ENCODE peak calls at places on chromosomes 7 and 10, in seven cellular contexts. G is activated CD8-positive, alpha-beta T cell treated with anti-CD3 and anti-CD28 coated beads for 36 hours; C is NCI-H1092; A is ACHN; F is activated T-cell treated with anti-CD3 and anti-CD28 coated beads for 1 hour; T is NCI-H1694; J is RCC 7860. D is an unnamed sample.

GRCh38 chr7:141178486-141179135 is 104.7 kb downstream of the TMEM178B start:
- DNase-seq in G (no peak), C (no peak), A (no peak), F (no peak), T (no peak), J (no peak), D (no peak)

GRCh38 chr10:129332476-129332875 is 134.6 kb upstream of the MGMT start:
- DNase-seq in G (peak; percentile 39), C (no peak), A (peak; percentile 52), F (no peak), T (no peak), J (no peak), D (peak; percentile 3)

GRCh38 chr7:134890246-134891240 is 95.8 kb upstream of the AGBL3 start:
- DNase-seq in G (no peak), C (peak; percentile 44), A (no peak), F (no peak), T (no peak), J (peak; percentile 61), D (peak; percentile 48)

GRCh38 chr10:69789164-69789576 is 12.5 kb upstream of the COL13A1 start:
- DNase-seq in G (no peak), C (no peak), A (peak; percentile 16), F (no peak), T (no peak), J (no peak), D (no peak)

GRCh38 chr7:113198226-113198625 is 79.9 kb upstream of the SMIM30 start:
- DNase-seq in G (no peak), C (no peak), A (no peak), F (no peak), T (no peak), J (no peak), D (no peak)

GRCh38 chr10:17475661-17476060 is 21.3 kb upstream of the ST8SIA6 start:
- DNase-seq in G (no peak), C (no peak), A (no peak), F (no peak), T (no peak), J (no peak), D (no peak)

GRCh38 chr10:24552346-24553016 is 171.2 kb downstream of the ARHGAP21 start:
- DNase-seq in G (peak; percentile 52), C (no peak), A (peak; percentile 25), F (no peak), T (no peak), J (no peak), D (no peak)

GRCh38 chr7:16652888-16653287 is 6.9 kb downstream of the BZW2 start:
- DNase-seq in G (no peak), C (no peak), A (no peak), F (no peak), T (no peak), J (no peak), D (no peak)

GRCh38 chr10:132885451-132886210 is 56.7 kb downstream of the CFAP46 start:
- DNase-seq in G (no peak), C (no peak), A (no peak), F (no peak), T (no peak), J (no peak), D (no peak)

GRCh38 chr10:116460219-116460618 is 32.6 kb downstream of the PNLIPRP3 start:
- DNase-seq in G (no peak), C (no peak), A (no peak), F (no peak), T (no peak), J (no peak), D (no peak)

GRCh38 chr10:86415099-86415498 is 48.5 kb upstream of the GRID1 start:
- DNase-seq in G (no peak), C (no peak), A (no peak), F (no peak), T (no peak), J (no peak), D (no peak)

GRCh38 chr7:52254396-52255025 is 780.9 kb upstream of the POM121L12 start:
- DNase-seq in G (no peak), C (no peak), A (no peak), F (no peak), T (no peak), J (no peak), D (no peak)

GRCh38 chr7:116683786-116684185 is 11.8 kb downstream of the MET start:
- DNase-seq in G (no peak), C (no peak), A (no peak), F (no peak), T (no peak), J (no peak), D (no peak)

GRCh38 chr7:1018334-1018695 is 26.0 kb upstream of the GPR146 start:
- DNase-seq in G (no peak), C (no peak), A (no peak), F (no peak), T (no peak), J (no peak), D (no peak)

GRCh38 chr10:91286572-91286971 is 66.1 kb downstream of the PCGF5 start:
- DNase-seq in G (no peak), C (no peak), A (no peak), F (no peak), T (no peak), J (no peak), D (no peak)

GRCh38 chr7:129914536-129915272 is 38.1 kb downstream of the UBE2H start:
- DNase-seq in G (peak; percentile 25), C (no peak), A (no peak), F (no peak), T (no peak), J (no peak), D (no peak)

GRCh38 chr10:60098676-60099601 is 192.6 kb upstream of the CCDC6 start:
- DNase-seq in G (peak; percentile 16), C (no peak), A (no peak), F (no peak), T (peak; percentile 13), J (no peak), D (no peak)

GRCh38 chr7:50416509-50417299 is 33.4 kb downstream of the FIGNL1 start:
- DNase-seq in G (no peak), C (no peak), A (no peak), F (no peak), T (no peak), J (no peak), D (no peak)

GRCh38 chr7:98555403-98555802 is 61.7 kb upstream of the NPTX2 start:
- DNase-seq in G (no peak), C (no peak), A (no peak), F (no peak), T (no peak), J (no peak), D (no peak)

GRCh38 chr10:77846718-77847311 is 79.7 kb downstream of the DLG5 start:
- DNase-seq in G (peak; percentile 71), C (peak; percentile 44), A (peak; percentile 68), F (peak; percentile 56), T (peak; percentile 63), J (peak; percentile 43), D (peak; percentile 53)

GRCh38 chr7:95476072-95476845 is 9.5 kb upstream of the ASB4 start:
- DNase-seq in G (no peak), C (peak; percentile 57), A (no peak), F (no peak), T (no peak), J (no peak), D (no peak)

GRCh38 chr10:17179002-17179401 is 22.5 kb downstream of the TRDMT1 start:
- DNase-seq in G (no peak), C (no peak), A (no peak), F (no peak), T (no peak), J (no peak), D (no peak)

GRCh38 chr7:73364006-73364728 is 36.2 kb downstream of the FKBP6 start:
- DNase-seq in G (no peak), C (peak; percentile 83), A (no peak), F (no peak), T (no peak), J (no peak), D (no peak)

GRCh38 chr7:41238851-41239331 is 464.0 kb downstream of the INHBA start:
- DNase-seq in G (no peak), C (no peak), A (no peak), F (no peak), T (no peak), J (peak; percentile 82), D (no peak)

GRCh38 chr10:74419491-74420466 is 268.8 kb downstream of the ADK start:
- DNase-seq in G (peak; percentile 57), C (peak; percentile 1), A (peak; percentile 48), F (peak; percentile 11), T (peak; percentile 72), J (no peak), D (no peak)